ENCODE peak calls at places on chromosome 6, in six cellular contexts. One of them, this sample, is unnamed.

GRCh38 chr6:113128020-113128419 is 729.1 kb upstream of the MARCKS start:
- DNase-seq in fibroblast of pulmonary artery: no peak
- DNase-seq in RPMI7951: no peak
- DNase-seq in body of pancreas: no peak
- DNase-seq in COR-L47: no peak
- DNase-seq in Caki2: no peak
- DNase-seq in this sample: no peak

GRCh38 chr6:145544031-145544430 is 191.3 kb downstream of the EPM2A start:
- DNase-seq in fibroblast of pulmonary artery: peak
- DNase-seq in RPMI7951: peak
- DNase-seq in body of pancreas: no peak
- DNase-seq in COR-L47: no peak
- DNase-seq in Caki2: no peak
- DNase-seq in this sample: no peak

GRCh38 chr6:167450631-167451030 is 125.7 kb downstream of the TTLL2 start:
- DNase-seq in fibroblast of pulmonary artery: no peak
- DNase-seq in RPMI7951: no peak
- DNase-seq in body of pancreas: no peak
- DNase-seq in COR-L47: no peak
- DNase-seq in Caki2: no peak
- DNase-seq in this sample: no peak

GRCh38 chr6:143260857-143261256 is 189.6 kb downstream of the ADAT2 start:
- DNase-seq in fibroblast of pulmonary artery: no peak
- DNase-seq in RPMI7951: peak
- DNase-seq in body of pancreas: no peak
- DNase-seq in COR-L47: no peak
- DNase-seq in Caki2: no peak
- DNase-seq in this sample: no peak

GRCh38 chr6:159169193-159169555 is at the start of gene FNDC1:
- DNase-seq in fibroblast of pulmonary artery: no peak
- DNase-seq in RPMI7951: no peak
- DNase-seq in body of pancreas: no peak
- DNase-seq in COR-L47: no peak
- DNase-seq in Caki2: no peak
- DNase-seq in this sample: peak

GRCh38 chr6:29743025-29743424 is 19.8 kb downstream of the HLA-F start:
- DNase-seq in fibroblast of pulmonary artery: no peak
- DNase-seq in RPMI7951: no peak
- DNase-seq in body of pancreas: no peak
- DNase-seq in COR-L47: no peak
- DNase-seq in Caki2: no peak
- DNase-seq in this sample: no peak

GRCh38 chr6:90574610-90575009 is 12.3 kb downstream of the MAP3K7 start:
- DNase-seq in fibroblast of pulmonary artery: peak
- DNase-seq in RPMI7951: no peak
- DNase-seq in body of pancreas: no peak
- DNase-seq in COR-L47: no peak
- DNase-seq in Caki2: no peak
- DNase-seq in this sample: no peak

GRCh38 chr6:26270903-26271639 is 93.9 kb upstream of the BTN3A2 start:
- DNase-seq in fibroblast of pulmonary artery: peak
- DNase-seq in RPMI7951: peak
- DNase-seq in body of pancreas: no peak
- DNase-seq in COR-L47: peak
- DNase-seq in Caki2: peak
- DNase-seq in this sample: peak

GRCh38 chr6:3852391-3852790 is 3.2 kb downstream of the FAM50B start:
- DNase-seq in fibroblast of pulmonary artery: no peak
- DNase-seq in RPMI7951: no peak
- DNase-seq in body of pancreas: no peak
- DNase-seq in COR-L47: no peak
- DNase-seq in Caki2: no peak
- DNase-seq in this sample: no peak

GRCh38 chr6:113122060-113122459 is 735.1 kb upstream of the MARCKS start:
- DNase-seq in fibroblast of pulmonary artery: peak
- DNase-seq in RPMI7951: peak
- DNase-seq in body of pancreas: no peak
- DNase-seq in COR-L47: no peak
- DNase-seq in Caki2: peak
- DNase-seq in this sample: no peak

GRCh38 chr6:161374971-161375873 is 101.4 kb upstream of the AGPAT4 start:
- DNase-seq in fibroblast of pulmonary artery: no peak
- DNase-seq in RPMI7951: peak
- DNase-seq in body of pancreas: peak
- DNase-seq in COR-L47: no peak
- DNase-seq in Caki2: no peak
- DNase-seq in this sample: peak

GRCh38 chr6:31901415-31901952 is 402 bp downstream of the ZBTB12 start:
- DNase-seq in fibroblast of pulmonary artery: peak
- DNase-seq in RPMI7951: peak
- DNase-seq in body of pancreas: peak
- DNase-seq in COR-L47: peak
- DNase-seq in Caki2: peak
- DNase-seq in this sample: peak

GRCh38 chr6:108589244-108589730 is 28.6 kb downstream of the FOXO3 start:
- DNase-seq in fibroblast of pulmonary artery: peak
- DNase-seq in RPMI7951: peak
- DNase-seq in body of pancreas: peak
- DNase-seq in COR-L47: peak
- DNase-seq in Caki2: peak
- DNase-seq in this sample: peak

GRCh38 chr6:44631968-44632367 is 244.5 kb downstream of the CDC5L start:
- DNase-seq in fibroblast of pulmonary artery: no peak
- DNase-seq in RPMI7951: no peak
- DNase-seq in body of pancreas: no peak
- DNase-seq in COR-L47: no peak
- DNase-seq in Caki2: no peak
- DNase-seq in this sample: no peak

GRCh38 chr6:722077-722524 is 29.2 kb upstream of the EXOC2 start:
- DNase-seq in fibroblast of pulmonary artery: peak
- DNase-seq in RPMI7951: peak
- DNase-seq in body of pancreas: peak
- DNase-seq in COR-L47: peak
- DNase-seq in Caki2: peak
- DNase-seq in this sample: peak

GRCh38 chr6:10719386-10720228 is 3.3 kb upstream of the TMEM14C start:
- DNase-seq in fibroblast of pulmonary artery: no peak
- DNase-seq in RPMI7951: no peak
- DNase-seq in body of pancreas: no peak
- DNase-seq in COR-L47: peak
- DNase-seq in Caki2: no peak
- DNase-seq in this sample: peak

This sample was measured in Right ventricle myocardium superior.